ENCODE peak calls at places on chromosomes 1 and 21, in five cellular contexts. G is left lung, I is stomach, J is mesenchymal stem cell, W is mesendoderm. C is an unnamed sample.

GRCh38 chr1:89121641-89122040 is 4.3 kb downstream of the GBP2 start:
- DNase-seq in G (no peak), I (no peak), J (no peak), W (no peak), C (no peak)

GRCh38 chr1:113871597-113872113 is at the start of gene PTPN22:
- DNase-seq in G (peak; percentile 85), I (peak; percentile 50), J (peak; percentile 53), W (no peak), C (no peak)

GRCh38 chr1:170765712-170766330 is 101.9 kb downstream of the PRRX1 start:
- DNase-seq in G (no peak), I (no peak), J (peak; percentile 23), W (peak; percentile 11), C (no peak)

GRCh38 chr21:40331182-40331581 is 463.9 kb downstream of the PCP4 start:
- DNase-seq in G (no peak), I (no peak), J (no peak), W (no peak), C (no peak)

GRCh38 chr1:185499986-185500626 is 183.1 kb upstream of the IVNS1ABP start:
- DNase-seq in G (no peak), I (no peak), J (peak; percentile 89), W (no peak), C (no peak)

GRCh38 chr1:8238141-8239038 is 79.5 kb upstream of the SLC45A1 start:
- DNase-seq in G (no peak), I (no peak), J (peak; percentile 68), W (no peak), C (no peak)

GRCh38 chr21:45988366-45989347 is 7.1 kb downstream of the COL6A1 start:
- DNase-seq in G (no peak), I (no peak), J (no peak), W (no peak), C (no peak)

GRCh38 chr1:224922404-224923164 is 6.9 kb upstream of the DNAH14 start:
- DNase-seq in G (no peak), I (peak; percentile 34), J (peak; percentile 54), W (peak; percentile 83), C (no peak)

DNA sequence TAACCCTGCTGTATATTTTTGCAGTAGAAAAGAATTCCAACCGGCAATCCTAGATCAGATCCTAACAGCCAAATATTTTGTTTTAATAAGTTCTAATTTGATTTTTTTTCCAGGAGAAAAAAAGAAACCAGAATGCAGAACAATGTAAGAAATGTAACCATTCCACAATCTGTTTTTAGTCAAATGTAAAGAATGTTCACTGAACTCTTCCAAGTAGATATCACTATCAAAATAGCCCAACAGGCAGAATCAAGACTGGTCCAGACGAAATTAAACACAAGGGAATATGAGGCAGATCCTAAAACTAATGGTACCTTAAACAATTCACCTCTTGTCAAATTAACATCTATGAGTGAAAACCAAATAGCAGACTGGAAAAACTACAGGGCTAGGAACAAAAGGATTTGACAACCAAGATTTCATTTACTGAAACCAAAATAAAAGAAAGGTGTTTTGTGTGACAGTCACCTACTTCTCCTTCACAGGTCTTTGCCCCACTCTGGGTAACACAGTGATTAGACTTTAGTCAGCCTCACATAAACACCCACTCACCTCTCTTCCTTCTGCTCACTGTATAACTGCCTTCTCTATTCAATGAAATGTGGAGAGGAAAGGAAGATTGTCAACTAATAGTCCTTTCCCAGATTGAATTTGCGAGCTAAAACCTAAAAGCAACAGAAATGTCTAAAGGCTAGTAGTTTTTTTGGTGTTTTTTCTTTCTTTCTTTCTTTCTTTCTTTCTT is 137.9 kb downstream of the FAF1 start:
- DNase-seq in G (no peak), I (no peak), J (no peak), W (no peak), C (no peak)
- H3K27ac ChIP-seq in G (no peak overlapping the region), I (no peak overlapping the region), J (no peak overlapping the region), W (no peak overlapping the region), C (no peak overlapping the region)

GRCh38 chr1:97791251-97791650 is 129.6 kb downstream of the DPYD start:
- DNase-seq in G (no peak), I (no peak), J (no peak), W (no peak), C (no peak)
- H3K4me3 ChIP-seq in G (no peak overlapping the region), I (no peak overlapping the region), J (no peak overlapping the region), W (no peak overlapping the region), C (no peak overlapping the region)

DNA sequence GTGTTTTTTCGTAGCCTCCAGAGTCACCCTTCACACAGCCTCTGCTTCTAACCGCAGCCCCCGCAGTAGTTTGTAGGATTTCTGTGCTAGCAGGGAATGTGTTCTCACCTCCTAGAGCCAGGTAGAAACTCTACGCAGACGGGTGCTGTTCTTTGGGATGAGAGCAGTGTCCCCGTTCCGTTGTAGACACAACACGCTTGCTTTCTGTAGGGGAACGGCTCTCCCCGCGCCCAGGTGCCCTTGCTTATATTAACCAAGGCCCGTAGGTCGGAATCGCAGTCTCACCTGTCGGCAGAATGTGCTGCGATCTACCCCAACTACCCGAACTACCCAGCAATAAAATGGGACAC is 111.8 kb upstream of the NBPF11 start:
- DNase-seq in G (no peak), I (peak; percentile 27), J (no peak), W (no peak), C (no peak)
- H3K27ac ChIP-seq in G (no peak overlapping the region), I (no peak overlapping the region), J (no peak overlapping the region), W (peak overlapping the region; percentile 21), C (peak overlapping the region; percentile 26)

GRCh38 chr1:16048573-16049189 is 5.1 kb downstream of the CLCNKB start:
- DNase-seq in G (no peak), I (peak; percentile 50), J (peak; percentile 62), W (peak; percentile 94), C (no peak)
- H3K4me3 ChIP-seq in G (peak overlapping the region; percentile 35), I (peak overlapping the region; percentile 44), J (peak overlapping the region; percentile 66), W (peak overlapping the region; percentile 0), C (peak overlapping the region; percentile 37)

GRCh38 chr1:55696891-55697290 is 481.7 kb upstream of the USP24 start:
- DNase-seq in G (no peak), I (no peak), J (no peak), W (no peak), C (no peak)

GRCh38 chr1:55694297-55694696 is 479.1 kb upstream of the USP24 start:
- DNase-seq in G (no peak), I (peak; percentile 54), J (peak; percentile 45), W (no peak), C (no peak)

GRCh38 chr1:55695553-55695952 is 480.4 kb upstream of the USP24 start:
- DNase-seq in G (no peak), I (no peak), J (peak; percentile 22), W (no peak), C (no peak)

GRCh38 chr1:55695151-55695550 is 480.0 kb upstream of the USP24 start:
- DNase-seq in G (no peak), I (no peak), J (no peak), W (no peak), C (no peak)

DNA sequence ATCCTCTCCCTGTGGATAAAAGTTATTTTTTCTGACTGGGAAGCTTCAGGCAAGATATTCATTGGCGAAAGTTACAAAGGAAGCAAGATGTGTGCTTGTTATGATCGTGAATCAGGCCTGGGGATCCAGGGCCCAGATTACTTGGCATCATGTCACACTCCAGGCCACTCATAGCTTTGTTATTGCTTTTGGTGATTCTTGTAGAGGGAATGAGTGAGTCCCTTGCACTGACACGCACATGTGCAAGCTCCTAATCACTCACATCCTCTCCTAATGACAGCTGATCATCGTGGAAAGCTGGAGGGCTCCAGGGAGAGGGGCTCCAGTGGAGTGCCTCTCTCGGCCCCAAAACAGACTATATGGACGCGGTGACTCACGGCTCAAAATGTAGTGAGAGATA is 481.0 kb upstream of the USP24 start:
- DNase-seq in G (no peak), I (no peak), J (peak; percentile 91), W (no peak), C (no peak)
- H3K27ac ChIP-seq in G (no peak overlapping the region), I (peak overlapping the region; percentile 30), J (no peak overlapping the region), W (no peak overlapping the region), C (peak overlapping the region; percentile 67)

GRCh38 chr21:16213518-16213917 is 483.7 kb downstream of the USP25 start:
- DNase-seq in G (no peak), I (no peak), J (no peak), W (no peak), C (no peak)

GRCh38 chr21:16216595-16216994 is 486.8 kb downstream of the USP25 start:
- DNase-seq in G (no peak), I (no peak), J (no peak), W (no peak), C (no peak)

GRCh38 chr21:16215193-16215592 is 485.4 kb downstream of the USP25 start:
- DNase-seq in G (no peak), I (no peak), J (no peak), W (no peak), C (no peak)

DNA sequence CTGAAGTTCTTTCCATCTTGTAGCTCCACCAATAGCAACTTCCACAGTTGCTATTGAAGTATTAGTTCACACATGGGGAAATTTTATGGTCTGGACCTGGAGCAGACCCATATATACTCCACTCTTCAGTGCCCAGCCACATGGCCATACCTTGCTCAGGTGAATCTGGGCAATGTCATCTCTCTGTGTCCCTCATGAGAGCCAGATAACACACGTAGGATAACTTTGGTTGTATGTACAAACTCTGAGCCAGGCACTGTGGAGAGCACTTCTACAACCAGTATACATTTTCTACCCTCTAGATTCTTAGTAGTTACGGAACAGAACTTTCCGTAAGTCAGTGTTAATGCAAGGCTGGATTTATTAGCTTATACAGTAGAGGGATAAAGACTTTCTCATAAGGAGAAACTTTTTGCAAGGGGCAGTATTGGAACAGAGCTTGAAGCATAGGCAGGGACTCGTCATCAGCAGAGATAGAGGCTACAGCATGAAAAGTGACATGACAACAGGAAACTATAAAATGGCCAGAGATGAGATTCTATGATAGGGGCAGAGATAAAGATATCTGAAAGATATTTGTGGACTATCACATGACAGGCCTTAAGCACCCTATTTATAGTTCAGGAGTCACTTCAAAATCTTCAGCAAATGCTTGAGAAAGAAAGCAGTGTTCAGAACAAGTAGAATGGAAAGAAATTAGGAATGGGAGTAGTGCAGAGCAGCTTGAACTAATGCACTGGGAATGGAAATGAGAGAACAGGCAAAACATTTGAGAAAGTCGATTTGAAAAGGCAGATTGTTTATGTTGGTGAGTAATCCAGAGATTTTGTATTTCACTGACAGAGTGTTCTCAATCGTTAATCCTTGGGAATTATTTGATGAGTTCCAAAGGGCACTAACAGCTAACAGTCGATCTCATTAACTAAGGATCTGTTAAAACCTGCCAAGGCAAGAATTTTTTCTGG is 481.8 kb downstream of the USP25 start:
- DNase-seq in G (no peak), I (no peak), J (peak; percentile 68), W (no peak), C (no peak)
- H3K4me3 ChIP-seq in G (no peak overlapping the region), I (no peak overlapping the region), J (peak overlapping the region; percentile 47), W (no peak overlapping the region), C (peak overlapping the region; percentile 11)

C was measured in vagina.